ENCODE peak calls at places on chromosomes 13 and 19, in seven cellular contexts. H is H1, Y is SK-N-SH, S is K562, W is GM12878, C is HepG2, J is Panc1. T is an unnamed sample.

GRCh38 chr13:98004107-98004506 is 50.6 kb downstream of the IPO5 start:
- DNase-seq in J (no peak), S (no peak), C (no peak), H (no peak), W (no peak), Y (no peak), T (no peak)

GRCh38 chr13:52411629-52412028 is 5.7 kb upstream of the THSD1 start:
- DNase-seq in H (no peak), W (peak), J (no peak), Y (no peak), S (no peak), C (no peak), T (no peak)

GRCh38 chr13:42894765-42895181 is 97.3 kb downstream of the EPSTI1 start:
- DNase-seq in S (no peak), Y (peak), W (no peak), C (no peak), J (no peak), H (no peak), T (no peak)

GRCh38 chr19:56838930-56839664 is 1.4 kb downstream of the PEG3 start:
- DNase-seq in W (no peak), J (no peak), C (peak), S (no peak), H (no peak), Y (peak), T (no peak)

GRCh38 chr19:39254539-39255345 is 6.1 kb upstream of the IFNL4 start:
- DNase-seq in W (no peak), S (peak), C (no peak), J (no peak), H (no peak), Y (no peak), T (no peak)

GRCh38 chr13:99652141-99652540 is 150.9 kb downstream of the TM9SF2 start:
- DNase-seq in S (no peak), C (no peak), H (peak), J (no peak), Y (no peak), W (no peak), T (no peak)

GRCh38 chr19:23978068-23978467 is 63.4 kb downstream of the ZNF726 start:
- DNase-seq in H (no peak), C (no peak), S (no peak), W (no peak), Y (no peak), J (no peak), T (no peak)

GRCh38 chr19:54339646-54340358 is 840 bp upstream of the LILRA4 start:
- DNase-seq in W (no peak), C (no peak), J (no peak), H (no peak), Y (no peak), S (no peak), T (no peak)

GRCh38 chr13:55815458-55816033 is 1325.2 kb upstream of the PRR20A start:
- DNase-seq in J (no peak), Y (no peak), S (no peak), W (no peak), H (no peak), C (no peak), T (no peak)

GRCh38 chr19:56314018-56314583 is 538 bp downstream of the ZSCAN5A start:
- DNase-seq in S (no peak), W (no peak), J (no peak), Y (no peak), H (no peak), C (peak), T (no peak)

GRCh38 chr13:62779146-62779545 is 1363.5 kb upstream of the PCDH20 start:
- DNase-seq in Y (no peak), S (no peak), H (peak), W (no peak), C (no peak), J (no peak), T (no peak)

GRCh38 chr19:16899566-16900075 is 10.8 kb downstream of the F2RL3 start:
- DNase-seq in J (peak), Y (peak), H (peak), S (peak), W (no peak), C (peak), T (peak)

GRCh38 chr13:99384468-99384867 is 77.3 kb upstream of the GPR183 start:
- DNase-seq in S (no peak), Y (no peak), J (no peak), C (no peak), H (peak), W (no peak), T (no peak)

DNA sequence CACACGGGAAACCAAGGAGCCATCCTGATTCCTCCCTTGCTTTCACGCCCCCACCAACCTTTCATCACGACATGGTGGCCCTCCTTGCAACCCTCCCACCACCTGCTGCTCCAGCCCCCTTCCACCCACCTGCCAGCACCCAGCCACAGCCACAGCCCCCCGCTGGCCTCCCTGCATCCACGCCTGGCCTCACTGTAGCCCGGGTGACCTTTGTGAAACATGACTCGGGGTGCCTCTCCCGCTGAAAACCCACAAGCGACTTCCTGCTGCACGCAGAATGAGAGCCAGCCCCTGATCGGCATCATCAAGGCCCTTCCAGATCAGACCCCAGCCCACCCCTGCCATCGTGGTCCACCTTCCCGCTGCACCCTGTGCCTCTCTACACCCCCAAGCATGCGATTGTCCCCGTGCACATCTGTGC is 14.9 kb downstream of the POP4 start:
- DNase-seq in S (no peak), Y (no peak), W (no peak), C (no peak), H (no peak), J (no peak), T (no peak)
- TF ChIP-seq SIN3A in S (no peak), Y (no peak), W (no peak), C (no peak), H (no peak), J (no peak), T (no peak)

GRCh38 chr13:48504606-48505369 is 28.1 kb downstream of the RCBTB2 start:
- DNase-seq in W (no peak), C (no peak), H (no peak), S (no peak), J (no peak), Y (no peak), T (no peak)
- TF ChIP-seq SIN3A in W (no peak), C (no peak), H (no peak), S (no peak), J (no peak), Y (no peak), T (no peak)

DNA sequence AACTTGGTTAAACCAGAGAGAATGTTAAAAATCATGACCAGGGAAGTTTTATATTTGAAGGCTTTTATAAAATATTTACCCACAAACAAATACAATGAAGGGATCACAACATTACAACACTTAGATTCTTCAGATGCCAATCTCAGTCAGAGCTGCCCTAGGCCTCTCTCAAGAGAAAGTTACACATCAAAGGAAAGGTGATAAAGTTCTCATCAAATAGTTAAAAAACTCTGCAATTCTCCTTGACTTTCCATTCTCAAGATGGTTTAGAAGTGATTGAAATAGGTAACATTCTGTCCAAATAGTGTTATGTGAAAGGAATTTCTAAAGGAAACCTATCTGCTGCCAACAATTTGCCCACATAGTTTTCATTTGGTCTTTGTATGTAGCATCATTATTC is 1115.2 kb upstream of the MIR17HG start:
- DNase-seq in J (no peak), C (no peak), W (no peak), Y (no peak), S (no peak), H (no peak), T (no peak)
- TF ChIP-seq SIN3A in J (no peak), C (no peak), W (no peak), Y (no peak), S (no peak), H (no peak), T (no peak)

GRCh38 chr19:4597278-4597974 is 37.9 kb upstream of the SEMA6B start:
- DNase-seq in W (no peak), H (peak), C (no peak), J (no peak), Y (no peak), S (peak), T (no peak)
- TF ChIP-seq SIN3A in W (no peak), H (no peak), C (no peak), J (no peak), Y (no peak), S (no peak), T (no peak)